ENCODE peak calls at places on chromosomes 4 and X, in five cellular contexts. One of them, this sample, is unnamed.
A peak's percentile ranks its signal among the peaks of the same experiment; 100 is the strongest.

GRCh38 chrX:136183917-136184316 is 36.6 kb downstream of the FHL1 start:
- DNase-seq in adrenal gland: no peak
- DNase-seq in CD8-positive, alpha-beta T cell: no peak
- DNase-seq in kidney: no peak
- DNase-seq in pancreas: no peak
- DNase-seq in this sample: no peak

GRCh38 chr4:8157496-8157895 is 1.1 kb downstream of the ABLIM2 start:
- DNase-seq in adrenal gland: peak; percentile 66
- DNase-seq in CD8-positive, alpha-beta T cell: no peak
- DNase-seq in kidney: peak; percentile 93
- DNase-seq in pancreas: no peak
- DNase-seq in this sample: no peak

GRCh38 chrX:45479196-45479834 is 278.6 kb upstream of the DIPK2B start:
- DNase-seq in adrenal gland: no peak
- DNase-seq in CD8-positive, alpha-beta T cell: no peak
- DNase-seq in kidney: no peak
- DNase-seq in pancreas: no peak
- DNase-seq in this sample: no peak

GRCh38 chr4:1503583-1504471 is 97.6 kb upstream of the NKX1-1 start:
- DNase-seq in adrenal gland: peak; percentile 10
- DNase-seq in CD8-positive, alpha-beta T cell: peak; percentile 3
- DNase-seq in kidney: peak; percentile 66
- DNase-seq in pancreas: no peak
- DNase-seq in this sample: no peak

GRCh38 chr4:40330536-40330935 is 4.6 kb upstream of the CHRNA9 start:
- DNase-seq in adrenal gland: no peak
- DNase-seq in CD8-positive, alpha-beta T cell: no peak
- DNase-seq in kidney: no peak
- DNase-seq in pancreas: no peak
- DNase-seq in this sample: no peak

GRCh38 chr4:89101256-89102161 is 9.8 kb upstream of the TIGD2 start:
- DNase-seq in adrenal gland: no peak
- DNase-seq in CD8-positive, alpha-beta T cell: no peak
- DNase-seq in kidney: no peak
- DNase-seq in pancreas: no peak
- DNase-seq in this sample: no peak

GRCh38 chr4:52996261-52997131 is 134.4 kb downstream of the RASL11B start:
- DNase-seq in adrenal gland: peak; percentile 72
- DNase-seq in CD8-positive, alpha-beta T cell: no peak
- DNase-seq in kidney: peak; percentile 88
- DNase-seq in pancreas: peak; percentile 64
- DNase-seq in this sample: no peak

GRCh38 chr4:102535398-102536082 is 34.4 kb downstream of the NFKB1 start:
- DNase-seq in adrenal gland: no peak
- DNase-seq in CD8-positive, alpha-beta T cell: no peak
- DNase-seq in kidney: no peak
- DNase-seq in pancreas: no peak
- DNase-seq in this sample: no peak

GRCh38 chr4:54954656-54955388 is 170.6 kb downstream of the KDR start:
- DNase-seq in adrenal gland: no peak
- DNase-seq in CD8-positive, alpha-beta T cell: no peak
- DNase-seq in kidney: no peak
- DNase-seq in pancreas: no peak
- DNase-seq in this sample: no peak

GRCh38 chr4:158811704-158812103 is 42.9 kb downstream of the FNIP2 start:
- DNase-seq in adrenal gland: peak; percentile 48
- DNase-seq in CD8-positive, alpha-beta T cell: no peak
- DNase-seq in kidney: no peak
- DNase-seq in pancreas: no peak
- DNase-seq in this sample: no peak

GRCh38 chrX:106963111-106963510 is 36.9 kb downstream of the MORC4 start:
- DNase-seq in adrenal gland: no peak
- DNase-seq in CD8-positive, alpha-beta T cell: no peak
- DNase-seq in kidney: no peak
- DNase-seq in pancreas: no peak
- DNase-seq in this sample: no peak

GRCh38 chr4:7971159-7971631 is 31.5 kb upstream of the AFAP1 start:
- DNase-seq in adrenal gland: no peak
- DNase-seq in CD8-positive, alpha-beta T cell: no peak
- DNase-seq in kidney: peak; percentile 53
- DNase-seq in pancreas: no peak
- DNase-seq in this sample: no peak

GRCh38 chr4:52709155-52709554 is 42.1 kb downstream of the ERVMER34-1 start:
- DNase-seq in adrenal gland: no peak
- DNase-seq in CD8-positive, alpha-beta T cell: no peak
- DNase-seq in kidney: no peak
- DNase-seq in pancreas: no peak
- DNase-seq in this sample: no peak

GRCh38 chr4:90415116-90415515 is 287.9 kb downstream of the CCSER1 start:
- DNase-seq in adrenal gland: no peak
- DNase-seq in CD8-positive, alpha-beta T cell: no peak
- DNase-seq in kidney: no peak
- DNase-seq in pancreas: no peak
- DNase-seq in this sample: no peak

GRCh38 chr4:90419124-90419711 is 292.0 kb downstream of the CCSER1 start:
- DNase-seq in adrenal gland: no peak
- DNase-seq in CD8-positive, alpha-beta T cell: no peak
- DNase-seq in kidney: no peak
- DNase-seq in pancreas: no peak
- DNase-seq in this sample: peak; percentile 5
- TF ChIP-seq CTCF in adrenal gland: peak; percentile 56
- TF ChIP-seq CTCF in CD8-positive, alpha-beta T cell: no peak
- TF ChIP-seq CTCF in kidney: peak; percentile 48
- TF ChIP-seq CTCF in pancreas: no peak
- TF ChIP-seq CTCF in this sample: peak; percentile 52

DNA sequence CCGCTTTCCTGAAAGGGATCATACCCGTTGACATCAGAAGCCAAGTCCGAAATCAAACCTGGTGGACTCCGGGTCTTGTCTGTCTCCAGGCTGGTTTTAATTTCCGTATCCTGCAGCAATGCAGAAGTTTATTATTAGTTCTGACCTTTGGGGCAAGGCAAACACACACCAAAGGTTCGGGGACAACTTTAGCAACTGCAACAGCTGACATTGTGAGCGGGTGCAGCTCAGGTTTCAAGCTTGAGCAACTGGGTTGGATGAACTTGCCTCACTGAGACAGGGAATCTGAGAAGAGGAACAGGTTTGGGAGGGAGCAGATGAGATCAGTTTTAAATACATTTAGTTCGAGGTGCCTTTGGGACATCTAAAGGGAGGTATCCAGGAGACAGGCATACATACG is 110.7 kb downstream of the GNL3L start:
- DNase-seq in adrenal gland: no peak
- DNase-seq in CD8-positive, alpha-beta T cell: no peak
- DNase-seq in kidney: no peak
- DNase-seq in pancreas: no peak
- DNase-seq in this sample: no peak
- H3K4me3 ChIP-seq in adrenal gland: no peak overlapping the region
- H3K4me3 ChIP-seq in CD8-positive, alpha-beta T cell: no peak overlapping the region
- H3K4me3 ChIP-seq in kidney: no peak overlapping the region
- H3K4me3 ChIP-seq in pancreas: no peak overlapping the region
- H3K4me3 ChIP-seq in this sample: no peak overlapping the region

GRCh38 chrX:41108007-41108683 is 22.9 kb downstream of the USP9X start:
- DNase-seq in adrenal gland: no peak
- DNase-seq in CD8-positive, alpha-beta T cell: no peak
- DNase-seq in kidney: no peak
- DNase-seq in pancreas: no peak
- DNase-seq in this sample: no peak
- H3K4me1 ChIP-seq in adrenal gland: peaks cover 19% of the 10 kb centered on the region
- H3K4me1 ChIP-seq in CD8-positive, alpha-beta T cell: peaks cover 57% of the 10 kb centered on the region
- H3K4me1 ChIP-seq in kidney: peaks cover 2% of the 10 kb centered on the region
- H3K4me1 ChIP-seq in pancreas: no peaks in the 10 kb centered on the region
- H3K4me1 ChIP-seq in this sample: peaks cover 4% of the 10 kb centered on the region

DNA sequence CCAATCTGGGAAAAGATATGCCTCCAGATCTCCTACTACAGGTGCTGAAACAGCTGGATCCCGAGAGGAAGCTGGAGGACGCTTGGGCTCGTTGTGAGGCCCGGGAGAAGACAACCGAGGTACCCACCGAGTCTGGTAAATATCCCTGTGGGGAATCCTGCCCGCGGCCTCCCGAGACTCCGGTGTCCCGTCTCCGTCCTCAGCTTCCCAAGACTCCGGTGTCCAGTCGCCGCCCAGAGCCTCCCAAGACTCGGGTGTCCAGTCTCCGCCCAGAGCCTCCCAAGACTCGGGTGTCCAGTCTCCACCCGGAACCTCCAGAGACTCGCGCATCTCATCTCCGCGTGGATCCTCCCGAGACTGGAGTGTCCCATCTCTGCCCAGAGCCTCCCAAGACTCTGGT is 639 bp downstream of the FAM47B start:
- DNase-seq in adrenal gland: no peak
- DNase-seq in CD8-positive, alpha-beta T cell: no peak
- DNase-seq in kidney: peak; percentile 67
- DNase-seq in pancreas: no peak
- DNase-seq in this sample: no peak
- TF ChIP-seq CTCF in adrenal gland: no peak
- TF ChIP-seq CTCF in CD8-positive, alpha-beta T cell: no peak
- TF ChIP-seq CTCF in kidney: no peak
- TF ChIP-seq CTCF in pancreas: no peak
- TF ChIP-seq CTCF in this sample: no peak

DNA sequence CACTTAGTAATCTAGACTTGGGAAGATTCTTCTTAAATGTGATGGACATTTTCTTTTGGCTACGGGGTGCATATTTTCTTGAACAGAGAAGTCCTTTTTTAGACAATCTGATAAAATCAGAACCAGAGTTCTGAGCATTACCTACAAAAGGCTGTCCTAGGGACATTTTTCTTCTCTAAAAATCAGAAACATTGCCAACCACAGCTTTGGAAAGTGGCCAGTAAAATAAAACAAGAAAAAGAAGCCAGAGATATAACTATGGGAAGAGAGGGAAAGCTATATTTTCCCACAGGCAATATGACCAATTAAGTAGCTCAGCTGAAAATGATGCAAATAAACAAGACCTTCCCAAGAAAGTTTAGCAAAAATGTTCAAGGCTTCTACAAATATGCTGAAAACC is 55.9 kb downstream of the MXRA5 start:
- DNase-seq in adrenal gland: no peak
- DNase-seq in CD8-positive, alpha-beta T cell: no peak
- DNase-seq in kidney: no peak
- DNase-seq in pancreas: no peak
- DNase-seq in this sample: no peak
- H3K4me3 ChIP-seq in adrenal gland: no peak overlapping the region
- H3K4me3 ChIP-seq in CD8-positive, alpha-beta T cell: no peak overlapping the region
- H3K4me3 ChIP-seq in kidney: no peak overlapping the region
- H3K4me3 ChIP-seq in pancreas: no peak overlapping the region
- H3K4me3 ChIP-seq in this sample: no peak overlapping the region

GRCh38 chr4:85688055-85688740 is 213.2 kb downstream of the ARHGAP24 start:
- DNase-seq in adrenal gland: no peak
- DNase-seq in CD8-positive, alpha-beta T cell: no peak
- DNase-seq in kidney: no peak
- DNase-seq in pancreas: no peak
- DNase-seq in this sample: no peak
- H3K4me1 ChIP-seq in adrenal gland: no peaks in the 10 kb centered on the region
- H3K4me1 ChIP-seq in CD8-positive, alpha-beta T cell: no peaks in the 10 kb centered on the region
- H3K4me1 ChIP-seq in kidney: no peaks in the 10 kb centered on the region
- H3K4me1 ChIP-seq in pancreas: no peaks in the 10 kb centered on the region
- H3K4me1 ChIP-seq in this sample: no peaks in the 10 kb centered on the region

GRCh38 chr4:114976901-114977300 is 136.5 kb downstream of the NDST4 start:
- DNase-seq in adrenal gland: no peak
- DNase-seq in CD8-positive, alpha-beta T cell: no peak
- DNase-seq in kidney: no peak
- DNase-seq in pancreas: no peak
- DNase-seq in this sample: no peak
- TF ChIP-seq CTCF in adrenal gland: no peak
- TF ChIP-seq CTCF in CD8-positive, alpha-beta T cell: no peak
- TF ChIP-seq CTCF in kidney: no peak
- TF ChIP-seq CTCF in pancreas: no peak
- TF ChIP-seq CTCF in this sample: no peak

This sample was measured in Caco-2.